ENCODE peak calls at places on chromosomes 4 and X, in five cellular contexts. One of them, this sample, is unnamed.

GRCh38 chr4:56666279-56666678 is 14.8 kb downstream of the HOPX start:
- DNase-seq in trophoblast cell: no peak
- DNase-seq in H9: no peak
- DNase-seq in neuronal stem cell: no peak
- DNase-seq in H1: no peak
- DNase-seq in this sample: no peak

GRCh38 chr4:1105067-1105466 is 8.3 kb downstream of the RNF212 start:
- DNase-seq in neuronal stem cell: no peak
- DNase-seq in H1: no peak
- DNase-seq in trophoblast cell: no peak
- DNase-seq in H9: no peak
- DNase-seq in this sample: no peak

GRCh38 chrX:49754238-49754857 is 58.6 kb upstream of the PAGE1 start:
- DNase-seq in H9: peak
- DNase-seq in trophoblast cell: peak
- DNase-seq in H1: no peak
- DNase-seq in neuronal stem cell: peak
- DNase-seq in this sample: peak

GRCh38 chrX:41561045-41561444 is 113.9 kb downstream of the NYX start:
- DNase-seq in H1: no peak
- DNase-seq in neuronal stem cell: no peak
- DNase-seq in H9: no peak
- DNase-seq in trophoblast cell: peak
- DNase-seq in this sample: peak

GRCh38 chr4:142282870-142283431 is 563.1 kb downstream of the INPP4B start:
- DNase-seq in H9: no peak
- DNase-seq in trophoblast cell: peak
- DNase-seq in neuronal stem cell: peak
- DNase-seq in H1: no peak
- DNase-seq in this sample: peak

GRCh38 chrX:13898084-13898483 is 81.2 kb upstream of the GPM6B start:
- DNase-seq in trophoblast cell: peak
- DNase-seq in H1: no peak
- DNase-seq in H9: no peak
- DNase-seq in neuronal stem cell: no peak
- DNase-seq in this sample: peak

GRCh38 chrX:78687586-78687985 is 28.5 kb upstream of the RTL3 start:
- DNase-seq in neuronal stem cell: no peak
- DNase-seq in trophoblast cell: no peak
- DNase-seq in H1: no peak
- DNase-seq in H9: no peak
- DNase-seq in this sample: no peak

GRCh38 chr4:54547299-54548097 is 110.3 kb upstream of the KIT start:
- DNase-seq in H1: no peak
- DNase-seq in H9: no peak
- DNase-seq in trophoblast cell: no peak
- DNase-seq in neuronal stem cell: no peak
- DNase-seq in this sample: no peak

GRCh38 chr4:96193061-96193460 is 353.2 kb downstream of the PDHA2 start:
- DNase-seq in H9: no peak
- DNase-seq in H1: no peak
- DNase-seq in neuronal stem cell: no peak
- DNase-seq in trophoblast cell: no peak
- DNase-seq in this sample: no peak

GRCh38 chr4:169116270-169116901 is 106.3 kb upstream of the CBR4 start:
- DNase-seq in H9: no peak
- DNase-seq in trophoblast cell: no peak
- DNase-seq in H1: no peak
- DNase-seq in neuronal stem cell: no peak
- DNase-seq in this sample: no peak

GRCh38 chr4:133402616-133403015 is 253.5 kb downstream of the PCDH10 start:
- DNase-seq in H1: no peak
- DNase-seq in H9: no peak
- DNase-seq in trophoblast cell: peak
- DNase-seq in neuronal stem cell: no peak
- DNase-seq in this sample: peak

GRCh38 chrX:113548308-113549015 is 707.8 kb upstream of the AMOT start:
- DNase-seq in neuronal stem cell: peak
- DNase-seq in trophoblast cell: no peak
- DNase-seq in H1: no peak
- DNase-seq in H9: peak
- DNase-seq in this sample: no peak

GRCh38 chr4:119046263-119046662 is 89.4 kb upstream of the MYOZ2 start:
- DNase-seq in H9: no peak
- DNase-seq in trophoblast cell: no peak
- DNase-seq in H1: no peak
- DNase-seq in neuronal stem cell: no peak
- DNase-seq in this sample: no peak

GRCh38 chr4:96166806-96167205 is 326.9 kb downstream of the PDHA2 start:
- DNase-seq in H1: no peak
- DNase-seq in neuronal stem cell: no peak
- DNase-seq in trophoblast cell: no peak
- DNase-seq in H9: no peak
- DNase-seq in this sample: no peak

GRCh38 chr4:37008199-37008598 is 236.3 kb upstream of the NWD2 start:
- DNase-seq in H9: no peak
- DNase-seq in trophoblast cell: no peak
- DNase-seq in H1: no peak
- DNase-seq in neuronal stem cell: no peak
- DNase-seq in this sample: no peak

GRCh38 chrX:9635805-9636204 is 129.8 kb downstream of the GPR143 start:
- DNase-seq in H9: no peak
- DNase-seq in H1: no peak
- DNase-seq in trophoblast cell: no peak
- DNase-seq in neuronal stem cell: no peak
- DNase-seq in this sample: peak

GRCh38 chr4:94406668-94407437 is 44.9 kb upstream of the PDLIM5 start:
- DNase-seq in H1: peak
- DNase-seq in trophoblast cell: peak
- DNase-seq in neuronal stem cell: peak
- DNase-seq in H9: peak
- DNase-seq in this sample: peak

GRCh38 chr4:1216869-1217294 is 32.0 kb downstream of the CTBP1 start:
- DNase-seq in neuronal stem cell: no peak
- DNase-seq in trophoblast cell: no peak
- DNase-seq in H9: no peak
- DNase-seq in H1: no peak
- DNase-seq in this sample: no peak

GRCh38 chrX:53321216-53321942 is 40.0 kb upstream of the IQSEC2 start:
- DNase-seq in trophoblast cell: peak
- DNase-seq in H1: no peak
- DNase-seq in neuronal stem cell: no peak
- DNase-seq in H9: no peak
- DNase-seq in this sample: no peak

GRCh38 chr4:40307627-40308497 is 27.3 kb upstream of the CHRNA9 start:
- DNase-seq in trophoblast cell: no peak
- DNase-seq in H9: peak
- DNase-seq in H1: no peak
- DNase-seq in neuronal stem cell: no peak
- DNase-seq in this sample: no peak

GRCh38 chrX:130155564-130155963 is 10.1 kb downstream of the AIFM1 start:
- DNase-seq in H1: no peak
- DNase-seq in H9: no peak
- DNase-seq in neuronal stem cell: no peak
- DNase-seq in trophoblast cell: no peak
- DNase-seq in this sample: no peak

GRCh38 chr4:11471613-11472012 is 42.9 kb upstream of the HS3ST1 start:
- DNase-seq in trophoblast cell: peak
- DNase-seq in H9: no peak
- DNase-seq in neuronal stem cell: no peak
- DNase-seq in H1: no peak
- DNase-seq in this sample: no peak

DNA sequence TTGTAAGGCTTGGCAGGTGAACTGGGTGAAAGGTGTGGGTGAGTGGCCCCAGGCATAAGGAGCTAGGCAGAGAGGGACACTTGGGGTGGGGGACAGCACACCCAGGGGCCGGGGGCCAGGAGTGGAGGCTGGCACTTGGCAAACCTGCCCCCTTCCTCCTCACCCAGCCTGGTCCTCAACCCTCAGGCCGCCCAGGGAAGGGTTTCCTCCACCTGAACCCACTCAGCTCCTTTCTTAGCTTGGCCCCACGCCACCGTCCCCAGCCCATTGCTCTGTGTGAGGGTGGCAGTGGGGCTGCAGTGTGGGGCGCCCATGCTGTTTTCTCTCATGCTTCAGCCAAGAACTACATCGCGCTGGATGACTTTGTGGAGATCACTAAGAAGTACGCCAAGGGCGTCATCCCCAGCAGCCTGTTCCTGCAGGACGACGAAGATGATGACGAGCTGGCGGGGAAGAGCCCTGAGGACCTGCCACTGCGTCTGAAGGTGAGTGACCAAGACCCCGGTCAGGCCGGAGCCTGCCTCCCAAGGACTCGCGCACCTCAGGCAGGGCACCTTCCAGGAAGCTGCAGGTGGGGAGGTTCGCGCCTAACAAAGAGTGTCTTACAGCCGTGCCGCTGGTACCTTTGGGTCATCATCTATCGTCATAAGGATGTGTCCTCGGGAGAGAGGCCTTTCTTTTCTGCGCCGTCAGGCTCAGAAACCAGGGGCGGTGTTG is 25.2 kb downstream of the WFS1 start:
- DNase-seq in H1: no peak
- DNase-seq in H9: no peak
- DNase-seq in neuronal stem cell: no peak
- DNase-seq in trophoblast cell: no peak
- DNase-seq in this sample: no peak
- H2BK12ac ChIP-seq in H1: no peak
- H2BK12ac ChIP-seq in H9: no peak
- H2BK12ac ChIP-seq in neuronal stem cell: no peak
- H2BK12ac ChIP-seq in trophoblast cell: no peak
- H2BK12ac ChIP-seq in this sample: no peak

GRCh38 chr4:3437582-3437936 is 4.2 kb upstream of the HGFAC start:
- DNase-seq in neuronal stem cell: no peak
- DNase-seq in H9: no peak
- DNase-seq in trophoblast cell: peak
- DNase-seq in H1: no peak
- DNase-seq in this sample: no peak
- H3K27ac ChIP-seq in neuronal stem cell: no peak
- H3K27ac ChIP-seq in H9: no peak
- H3K27ac ChIP-seq in trophoblast cell: no peak
- H3K27ac ChIP-seq in H1: no peak
- H3K27ac ChIP-seq in this sample: no peak

GRCh38 chrX:44698328-44698727 is 145.5 kb upstream of the DUSP21 start:
- DNase-seq in neuronal stem cell: no peak
- DNase-seq in H1: no peak
- DNase-seq in trophoblast cell: no peak
- DNase-seq in H9: no peak
- DNase-seq in this sample: no peak
- H2BK12ac ChIP-seq in neuronal stem cell: no peak
- H2BK12ac ChIP-seq in H1: no peak
- H2BK12ac ChIP-seq in trophoblast cell: no peak
- H2BK12ac ChIP-seq in H9: no peak
- H2BK12ac ChIP-seq in this sample: no peak

GRCh38 chr4:173511787-173512361 is 18.2 kb downstream of the HAND2 start:
- DNase-seq in H9: no peak
- DNase-seq in trophoblast cell: no peak
- DNase-seq in neuronal stem cell: no peak
- DNase-seq in H1: no peak
- DNase-seq in this sample: no peak
- H3K27ac ChIP-seq in H9: no peak
- H3K27ac ChIP-seq in trophoblast cell: no peak
- H3K27ac ChIP-seq in neuronal stem cell: no peak
- H3K27ac ChIP-seq in H1: no peak
- H3K27ac ChIP-seq in this sample: no peak

DNA sequence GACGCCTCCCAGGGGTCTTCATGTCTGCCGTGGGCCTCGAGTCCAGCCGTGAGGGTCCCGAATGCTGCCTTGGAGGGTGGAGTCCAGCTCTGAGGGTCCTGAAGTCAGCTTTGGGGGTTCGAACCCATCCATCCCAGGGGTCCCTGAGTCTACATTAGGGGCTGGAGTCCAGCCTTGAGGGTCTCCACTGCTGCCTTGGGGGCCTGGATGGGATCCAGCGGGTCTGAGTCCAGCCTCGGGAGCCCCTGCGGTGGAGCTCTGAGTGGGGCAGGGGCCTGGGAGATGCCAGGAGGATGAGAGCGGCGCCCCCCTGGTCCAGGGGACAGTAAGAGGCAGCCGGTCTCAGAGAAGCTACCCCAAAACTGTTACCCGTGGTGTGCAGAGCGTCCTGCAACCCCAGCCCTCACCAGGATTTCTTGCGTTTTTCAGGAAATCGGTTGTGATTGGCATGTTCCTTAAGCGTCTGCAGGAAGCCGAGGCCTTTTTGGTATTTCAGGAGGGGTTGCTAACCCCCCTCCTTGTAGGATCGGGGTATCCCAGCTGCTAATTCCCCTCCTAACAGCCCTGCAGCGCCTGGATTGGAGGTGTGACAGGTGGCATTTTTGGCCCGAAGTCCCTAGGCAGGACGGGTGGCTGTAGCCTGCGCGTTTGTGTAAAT is 1.7 kb upstream of the GTPBP6 start:
- DNase-seq in H1: no peak
- DNase-seq in trophoblast cell: peak
- DNase-seq in H9: no peak
- DNase-seq in neuronal stem cell: no peak
- DNase-seq in this sample: peak
- H2BK12ac ChIP-seq in H1: no peak
- H2BK12ac ChIP-seq in trophoblast cell: peak
- H2BK12ac ChIP-seq in H9: no peak
- H2BK12ac ChIP-seq in neuronal stem cell: no peak
- H2BK12ac ChIP-seq in this sample: peak

GRCh38 chr4:8512510-8512909 is 67.7 kb upstream of the GPR78 start:
- DNase-seq in neuronal stem cell: no peak
- DNase-seq in trophoblast cell: peak
- DNase-seq in H9: no peak
- DNase-seq in H1: no peak
- DNase-seq in this sample: no peak
- H3K27ac ChIP-seq in neuronal stem cell: no peak
- H3K27ac ChIP-seq in trophoblast cell: no peak
- H3K27ac ChIP-seq in H9: no peak
- H3K27ac ChIP-seq in H1: no peak
- H3K27ac ChIP-seq in this sample: no peak

GRCh38 chrX:37504991-37505390 is 66.5 kb upstream of the LANCL3 start:
- DNase-seq in H9: no peak
- DNase-seq in trophoblast cell: no peak
- DNase-seq in neuronal stem cell: no peak
- DNase-seq in H1: no peak
- DNase-seq in this sample: no peak

GRCh38 chrX:37509349-37509748 is 62.1 kb upstream of the LANCL3 start:
- DNase-seq in H9: no peak
- DNase-seq in neuronal stem cell: no peak
- DNase-seq in H1: no peak
- DNase-seq in trophoblast cell: no peak
- DNase-seq in this sample: no peak
- H2BK12ac ChIP-seq in H9: no peak
- H2BK12ac ChIP-seq in neuronal stem cell: no peak
- H2BK12ac ChIP-seq in H1: no peak
- H2BK12ac ChIP-seq in trophoblast cell: no peak
- H2BK12ac ChIP-seq in this sample: no peak